ENCODE peak calls at places on chromosomes 11 and 22, in five cellular contexts. B is GM13976, C is adrenal gland, P is omental fat pad, N is lung. K is an unnamed sample.

GRCh38 chr22:33917744-33918406 is 2.4 kb downstream of the LARGE1 start:
- DNase-seq in N (no peak), C (no peak), P (no peak), B (peak), K (peak)

GRCh38 chr11:127199306-127199801 is 198.8 kb upstream of the KIRREL3 start:
- DNase-seq in P (no peak), C (no peak), B (no peak), N (no peak), K (no peak)

GRCh38 chr22:26393929-26394328 is 35.1 kb upstream of the ASPHD2 start:
- DNase-seq in B (no peak), N (no peak), P (no peak), C (no peak), K (no peak)

GRCh38 chr22:49861642-49862407 is 8.2 kb downstream of the ZBED4 start:
- DNase-seq in P (no peak), B (no peak), N (no peak), C (no peak), K (no peak)

GRCh38 chr11:113992459-113993105 is 17.7 kb downstream of the HTR3A start:
- DNase-seq in B (no peak), C (no peak), P (no peak), N (peak), K (no peak)

GRCh38 chr11:134385774-134386565 is 26.1 kb downstream of the B3GAT1 start:
- DNase-seq in N (no peak), B (no peak), P (no peak), C (no peak), K (no peak)

GRCh38 chr11:68262544-68262827 is 9.3 kb downstream of the C11orf24 start:
- DNase-seq in B (no peak), P (no peak), N (no peak), C (no peak), K (no peak)

GRCh38 chr22:40482391-40482790 is 112.0 kb downstream of the SGSM3 start:
- DNase-seq in B (no peak), P (no peak), C (no peak), N (no peak), K (no peak)

GRCh38 chr22:48581206-48581766 is 1246.4 kb downstream of the BRD1 start:
- DNase-seq in B (no peak), P (no peak), C (no peak), N (no peak), K (no peak)

GRCh38 chr11:121634889-121635288 is 182.1 kb upstream of the SORL1-AS1 start:
- DNase-seq in C (no peak), B (no peak), N (no peak), P (no peak), K (no peak)

GRCh38 chr11:10638285-10638684 is 55.3 kb downstream of the IRAG1 start:
- DNase-seq in C (peak), P (no peak), B (no peak), N (no peak), K (no peak)

GRCh38 chr11:69541501-69542313 is 60.2 kb downstream of the LINC01488 start:
- DNase-seq in P (no peak), N (peak), C (no peak), B (no peak), K (no peak)

GRCh38 chr11:65858354-65859133 is 564 bp upstream of the CFL1 start:
- DNase-seq in P (no peak), N (no peak), C (no peak), B (no peak), K (no peak)

GRCh38 chr11:122159173-122159701 is 43.2 kb upstream of the BLID start:
- DNase-seq in B (no peak), P (no peak), C (no peak), N (no peak), K (peak)

GRCh38 chr22:48756146-48757111 is 1071.2 kb downstream of the BRD1 start:
- DNase-seq in B (peak), N (peak), C (peak), P (peak), K (no peak)

GRCh38 chr11:121453589-121454299 is 977 bp upstream of the SORL1-AS1 start:
- DNase-seq in C (no peak), B (no peak), P (no peak), N (no peak), K (no peak)

DNA sequence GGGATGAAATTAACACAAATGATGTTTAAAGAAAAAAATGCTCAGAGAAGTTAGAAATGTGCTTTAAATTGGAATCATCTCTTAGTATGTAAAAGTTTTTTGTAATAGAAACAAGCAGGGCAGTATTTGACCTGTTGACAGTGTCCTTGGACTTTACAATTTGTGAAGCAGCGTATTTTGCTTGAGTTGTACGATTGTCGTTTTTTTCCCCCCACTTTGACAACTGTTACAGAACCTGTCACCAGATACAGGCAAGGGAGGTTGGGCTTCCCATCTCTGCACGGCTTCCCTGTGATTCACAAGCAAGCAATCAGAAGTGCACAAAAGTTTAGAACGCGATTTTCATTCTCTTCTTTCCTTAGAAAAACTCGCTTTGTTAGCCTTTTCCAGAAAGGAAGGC is 8.9 kb downstream of the PPARA start:
- DNase-seq in N (no peak), P (no peak), C (no peak), B (no peak), K (no peak)
- TF ChIP-seq CTCF in N (no peak), P (no peak), C (no peak), B (no peak), K (no peak)

GRCh38 chr11:45653277-45653676 is 12.1 kb downstream of the CHST1 start:
- DNase-seq in N (no peak), C (no peak), B (no peak), P (no peak), K (no peak)

GRCh38 chr11:45655831-45656230 is 9.6 kb downstream of the CHST1 start:
- DNase-seq in P (no peak), C (no peak), N (no peak), B (no peak), K (no peak)

GRCh38 chr11:45654741-45655283 is 10.6 kb downstream of the CHST1 start:
- DNase-seq in N (no peak), P (no peak), B (no peak), C (no peak), K (no peak)

GRCh38 chr11:45654242-45654641 is 11.2 kb downstream of the CHST1 start:
- DNase-seq in C (no peak), B (no peak), N (no peak), P (no peak), K (no peak)

DNA sequence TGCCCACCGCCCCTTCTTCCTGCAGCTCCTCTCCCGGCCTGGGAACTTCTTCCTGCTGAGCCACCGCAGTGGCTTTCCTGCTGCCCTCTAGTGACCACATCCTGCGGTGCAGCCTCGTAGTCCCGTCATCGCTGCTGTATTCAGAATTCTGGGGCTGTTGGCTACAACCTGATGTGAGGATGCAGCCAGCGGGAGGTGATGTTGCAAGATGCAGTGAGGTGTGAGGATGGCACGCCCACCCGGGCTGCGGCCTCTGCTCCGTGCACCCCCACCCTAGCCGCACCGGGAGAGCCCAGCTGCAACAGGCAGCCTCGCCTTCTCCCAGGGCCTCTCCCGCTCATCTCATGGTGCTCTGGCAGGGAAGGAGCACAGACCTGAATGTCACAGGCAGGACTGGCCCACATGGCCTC is 10.1 kb downstream of the CHST1 start:
- DNase-seq in N (peak), P (peak), C (peak), B (peak), K (peak)
- TF ChIP-seq CTCF in N (peak), P (no peak), C (peak), B (peak), K (peak)

GRCh38 chr11:62627718-62628117 is 5.9 kb upstream of the B3GAT3 start:
- DNase-seq in C (no peak), P (no peak), B (no peak), N (no peak), K (no peak)
- TF ChIP-seq CTCF in C (no peak), P (no peak), B (no peak), N (no peak), K (no peak)

DNA sequence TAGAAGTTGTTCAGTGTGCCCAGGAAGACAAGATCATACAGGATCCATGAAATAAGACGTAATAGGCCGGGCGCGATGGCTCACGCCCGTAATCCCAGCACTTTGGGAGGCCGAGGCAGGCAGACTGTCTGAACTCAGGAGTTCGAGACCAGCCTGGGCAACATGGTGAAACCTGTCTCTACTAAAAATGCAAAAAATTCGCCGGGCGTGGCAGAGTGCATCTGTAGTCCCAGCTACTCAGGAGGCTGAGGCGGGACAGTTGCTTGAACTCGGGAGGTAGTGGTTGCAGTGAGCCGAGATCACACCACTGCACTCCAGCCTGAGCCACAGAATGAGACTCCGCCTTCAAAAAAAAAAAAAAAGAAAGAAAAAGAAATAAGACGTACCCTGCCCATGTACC is 56.7 kb downstream of the APOL3 start:
- DNase-seq in C (no peak), N (no peak), B (no peak), P (no peak), K (no peak)
- TF ChIP-seq CTCF in C (no peak), N (no peak), B (no peak), P (no peak), K (no peak)

GRCh38 chr11:118899706-118900360 is 16.1 kb downstream of the CXCR5 start:
- DNase-seq in N (no peak), C (no peak), B (no peak), P (no peak), K (no peak)

GRCh38 chr11:118903204-118904015 is 19.7 kb downstream of the CXCR5 start:
- DNase-seq in P (no peak), C (no peak), B (no peak), N (no peak), K (no peak)

GRCh38 chr11:118902336-118903203 is 18.9 kb downstream of the CXCR5 start:
- DNase-seq in B (no peak), N (no peak), P (no peak), C (no peak), K (no peak)

GRCh38 chr11:118900535-118901384 is 17.1 kb downstream of the CXCR5 start:
- DNase-seq in P (no peak), B (no peak), N (no peak), C (peak), K (no peak)

GRCh38 chr11:118901494-118902335 is 18.0 kb downstream of the CXCR5 start:
- DNase-seq in N (no peak), B (no peak), P (no peak), C (peak), K (no peak)
- TF ChIP-seq CTCF in N (no peak), B (no peak), P (no peak), C (no peak), K (no peak)

DNA sequence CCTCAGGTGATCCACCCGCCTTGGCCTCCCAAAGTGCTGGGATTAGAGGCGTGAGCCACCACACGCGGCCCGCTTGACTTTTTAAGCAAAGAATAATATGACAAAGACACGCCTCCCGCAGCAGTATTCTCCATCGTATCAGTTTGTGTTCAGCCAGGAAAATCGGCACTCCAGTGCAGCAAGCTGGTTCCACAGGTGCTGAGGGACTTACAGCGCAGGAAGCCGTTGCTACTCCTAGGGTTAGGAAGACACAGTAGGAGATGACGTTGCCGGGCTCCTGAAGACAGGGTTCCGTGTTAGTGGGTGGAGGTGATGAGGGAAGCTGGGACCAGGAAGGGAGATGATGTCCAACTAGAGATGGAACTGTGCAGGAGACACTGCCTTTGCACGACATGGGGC is 65.8 kb upstream of the CECR2 start:
- DNase-seq in N (peak), C (no peak), B (no peak), P (no peak), K (no peak)
- TF ChIP-seq CTCF in N (no peak), C (no peak), B (no peak), P (no peak), K (no peak)

K was measured in nephron progenitor cell.